ENCODE peak calls at places on chromosomes 6 and 20, in four cellular contexts. Y is HCT116, A is K562, O is GM12878. K is an unnamed sample.

GRCh38 chr6:36501686-36502085 is 45.6 kb downstream of the STK38 start:
- DNase-seq in Y (no peak), A (no peak), O (no peak), K (no peak)

GRCh38 chr20:8043687-8044278 is 24.2 kb upstream of the TMX4 start:
- DNase-seq in Y (peak), A (peak), O (no peak), K (no peak)

GRCh38 chr6:43627008-43627825 is 1.8 kb downstream of the GTPBP2 start:
- DNase-seq in Y (peak), A (peak), O (peak), K (no peak)

GRCh38 chr20:50220894-50221266 is 30.2 kb downstream of the CEBPB start:
- DNase-seq in Y (no peak), A (no peak), O (no peak), K (no peak)

GRCh38 chr20:48648482-48649051 is 179.2 kb downstream of the PREX1 start:
- DNase-seq in Y (no peak), A (no peak), O (no peak), K (no peak)

GRCh38 chr6:63764318-63764916 is 128.8 kb downstream of the PHF3 start:
- DNase-seq in Y (peak), A (peak), O (peak), K (no peak)

GRCh38 chr6:141359953-141360352 is 772.8 kb upstream of the GJE1 start:
- DNase-seq in Y (no peak), A (no peak), O (no peak), K (no peak)

GRCh38 chr20:47464380-47465101 is 37.1 kb upstream of the NCOA3 start:
- DNase-seq in Y (peak), A (no peak), O (no peak), K (no peak)

GRCh38 chr20:58649288-58650180 is 1.5 kb upstream of the STX16 start:
- DNase-seq in Y (no peak), A (no peak), O (no peak), K (no peak)

GRCh38 chr20:51934301-51935002 is 132.1 kb upstream of the SALL4 start:
- DNase-seq in Y (no peak), A (no peak), O (no peak), K (no peak)

GRCh38 chr6:39724787-39725631 is at the start of gene KIF6:
- DNase-seq in Y (no peak), A (peak), O (peak), K (peak)

GRCh38 chr6:143549630-143550268 is 38.2 kb upstream of the FUCA2 start:
- DNase-seq in Y (no peak), A (no peak), O (peak), K (no peak)

GRCh38 chr20:8255945-8256632 is 124.0 kb downstream of the PLCB1 start:
- DNase-seq in Y (no peak), A (no peak), O (no peak), K (no peak)

GRCh38 chr6:158819213-158819976 is at the start of gene EZR:
- DNase-seq in Y (peak), A (peak), O (no peak), K (peak)

GRCh38 chr6:144149558-144149893 is 791 bp upstream of the STX11 start:
- DNase-seq in Y (no peak), A (no peak), O (no peak), K (no peak)

GRCh38 chr6:31922942-31923341 is 4.6 kb upstream of the C2 start:
- DNase-seq in Y (peak), A (no peak), O (no peak), K (no peak)

GRCh38 chr6:157946053-157946617 is 35.5 kb upstream of the SYNJ2 start:
- DNase-seq in Y (no peak), A (no peak), O (no peak), K (no peak)

GRCh38 chr6:138504764-138505689 is 5.7 kb upstream of the NHSL1 start:
- DNase-seq in Y (no peak), A (no peak), O (no peak), K (no peak)

GRCh38 chr6:138508676-138508988 is 9.3 kb upstream of the NHSL1 start:
- DNase-seq in Y (no peak), A (no peak), O (no peak), K (no peak)

GRCh38 chr6:138509371-138509770 is 10.1 kb upstream of the NHSL1 start:
- DNase-seq in Y (peak), A (peak), O (no peak), K (no peak)

GRCh38 chr6:138503881-138504680 is 4.8 kb upstream of the NHSL1 start:
- DNase-seq in Y (no peak), A (no peak), O (no peak), K (no peak)

DNA sequence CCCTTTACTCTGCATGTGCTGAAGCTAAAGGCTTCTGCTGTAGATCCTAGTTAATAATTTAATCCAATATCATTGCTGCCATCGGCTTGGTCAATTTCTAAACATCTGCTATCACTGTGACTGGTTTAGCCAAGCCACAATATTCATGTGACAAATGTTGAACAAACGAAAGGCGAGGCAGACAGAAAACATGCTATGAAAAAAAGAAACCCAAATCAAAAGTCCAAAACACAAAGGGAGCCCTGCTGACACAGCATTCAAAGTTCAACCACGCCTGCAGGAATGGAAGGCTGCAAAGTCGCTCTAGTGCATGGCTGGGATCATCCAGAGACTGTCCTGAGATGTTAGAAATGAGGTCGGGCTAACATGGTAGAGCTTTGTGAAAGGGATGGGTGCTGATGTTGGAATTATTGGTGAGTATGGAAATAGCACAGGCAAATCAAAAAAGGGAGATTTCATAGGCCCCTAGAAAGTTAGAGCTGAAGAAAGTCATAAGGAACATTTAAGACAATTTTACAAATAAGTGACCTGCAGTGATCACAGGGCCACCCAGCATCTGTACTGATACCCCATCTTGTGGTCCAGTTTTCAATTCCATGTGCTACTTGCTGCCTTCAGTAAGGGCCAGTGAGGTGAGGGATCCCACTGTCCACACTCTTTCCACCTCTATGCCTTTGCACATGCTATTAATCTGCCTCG is 8.8 kb upstream of the NHSL1 start:
- DNase-seq in Y (no peak), A (no peak), O (no peak), K (no peak)
- TF ChIP-seq EGR1 in Y (no peak), A (no peak), O (no peak), K (no peak)

GRCh38 chr20:25579081-25579770 is 6.1 kb downstream of the NINL start:
- DNase-seq in Y (no peak), A (no peak), O (no peak), K (no peak)
- TF ChIP-seq EGR1 in Y (no peak), A (no peak), O (no peak), K (no peak)

GRCh38 chr6:75280131-75280855 is 4.3 kb downstream of the TMEM30A start:
- DNase-seq in Y (no peak), A (no peak), O (no peak), K (no peak)

GRCh38 chr6:75283907-75284284 is 696 bp downstream of the TMEM30A start:
- DNase-seq in Y (no peak), A (peak), O (no peak), K (no peak)

GRCh38 chr6:75284285-75285155 is at the start of gene TMEM30A:
- DNase-seq in Y (peak), A (peak), O (peak), K (peak)

GRCh38 chr6:75281643-75282042 is 2.9 kb downstream of the TMEM30A start:
- DNase-seq in Y (no peak), A (no peak), O (no peak), K (no peak)

GRCh38 chr6:75282706-75283105 is 1.9 kb downstream of the TMEM30A start:
- DNase-seq in Y (no peak), A (no peak), O (no peak), K (no peak)
- TF ChIP-seq EGR1 in Y (no peak), A (no peak), O (no peak), K (no peak)

GRCh38 chr6:110064744-110065524 is 86.8 kb downstream of the GPR6 start:
- DNase-seq in Y (no peak), A (no peak), O (no peak), K (no peak)

GRCh38 chr6:110067837-110068591 is 89.9 kb downstream of the GPR6 start:
- DNase-seq in Y (no peak), A (no peak), O (no peak), K (no peak)

GRCh38 chr6:110068592-110068967 is 90.5 kb downstream of the GPR6 start:
- DNase-seq in Y (no peak), A (no peak), O (no peak), K (no peak)

GRCh38 chr6:110066091-110066490 is 88.0 kb downstream of the GPR6 start:
- DNase-seq in Y (no peak), A (no peak), O (no peak), K (no peak)

GRCh38 chr6:110063864-110064263 is 85.8 kb downstream of the GPR6 start:
- DNase-seq in Y (no peak), A (no peak), O (no peak), K (no peak)
- TF ChIP-seq EGR1 in Y (no peak), A (no peak), O (no peak), K (no peak)

DNA sequence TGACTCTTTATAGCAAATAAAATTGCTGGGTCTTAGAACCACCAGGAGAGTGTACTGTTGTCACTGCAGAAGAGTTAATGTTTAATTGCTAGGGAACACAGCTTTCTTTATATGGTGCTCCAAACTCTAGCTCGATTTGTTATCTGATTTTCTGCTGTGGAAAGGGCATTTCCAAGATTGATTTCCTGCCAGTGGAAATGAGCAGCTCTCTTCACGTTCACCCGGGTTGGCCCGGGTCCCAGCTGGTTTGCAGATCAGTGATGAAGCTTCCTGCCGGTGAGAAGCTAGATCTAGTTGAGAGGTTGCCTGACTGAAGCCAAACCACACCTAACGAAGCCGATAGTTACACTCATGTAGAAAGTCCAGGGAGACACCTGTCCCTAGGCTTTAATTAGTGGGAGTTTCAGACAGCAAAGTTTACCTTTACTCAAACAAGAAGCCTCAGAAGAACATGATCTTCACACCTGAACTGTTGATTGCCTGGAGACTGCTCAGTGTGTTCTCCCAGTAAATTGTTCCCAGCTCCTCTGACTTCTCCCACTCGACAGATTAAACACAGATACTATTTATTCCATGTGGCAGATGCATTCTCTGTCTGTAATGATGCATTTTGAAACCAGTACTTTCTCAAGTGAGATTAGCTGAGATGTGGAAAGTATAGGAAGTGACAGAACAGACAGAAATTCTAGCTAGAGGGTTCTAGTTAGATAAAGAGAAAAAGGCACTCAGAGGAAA is 27.8 kb downstream of the PAQR8 start:
- DNase-seq in Y (peak), A (peak), O (peak), K (no peak)
- TF ChIP-seq EGR1 in Y (no peak), A (no peak), O (peak), K (no peak)

GRCh38 chr6:169097336-169098052 is 156.2 kb downstream of the THBS2 start:
- DNase-seq in Y (no peak), A (no peak), O (no peak), K (no peak)

GRCh38 chr6:169099411-169100202 is 154.0 kb downstream of the THBS2 start:
- DNase-seq in Y (peak), A (no peak), O (no peak), K (peak)

GRCh38 chr6:169101981-169102380 is 151.7 kb downstream of the THBS2 start:
- DNase-seq in Y (no peak), A (no peak), O (no peak), K (no peak)

GRCh38 chr6:169098136-169098535 is 155.5 kb downstream of the THBS2 start:
- DNase-seq in Y (no peak), A (no peak), O (no peak), K (no peak)

DNA sequence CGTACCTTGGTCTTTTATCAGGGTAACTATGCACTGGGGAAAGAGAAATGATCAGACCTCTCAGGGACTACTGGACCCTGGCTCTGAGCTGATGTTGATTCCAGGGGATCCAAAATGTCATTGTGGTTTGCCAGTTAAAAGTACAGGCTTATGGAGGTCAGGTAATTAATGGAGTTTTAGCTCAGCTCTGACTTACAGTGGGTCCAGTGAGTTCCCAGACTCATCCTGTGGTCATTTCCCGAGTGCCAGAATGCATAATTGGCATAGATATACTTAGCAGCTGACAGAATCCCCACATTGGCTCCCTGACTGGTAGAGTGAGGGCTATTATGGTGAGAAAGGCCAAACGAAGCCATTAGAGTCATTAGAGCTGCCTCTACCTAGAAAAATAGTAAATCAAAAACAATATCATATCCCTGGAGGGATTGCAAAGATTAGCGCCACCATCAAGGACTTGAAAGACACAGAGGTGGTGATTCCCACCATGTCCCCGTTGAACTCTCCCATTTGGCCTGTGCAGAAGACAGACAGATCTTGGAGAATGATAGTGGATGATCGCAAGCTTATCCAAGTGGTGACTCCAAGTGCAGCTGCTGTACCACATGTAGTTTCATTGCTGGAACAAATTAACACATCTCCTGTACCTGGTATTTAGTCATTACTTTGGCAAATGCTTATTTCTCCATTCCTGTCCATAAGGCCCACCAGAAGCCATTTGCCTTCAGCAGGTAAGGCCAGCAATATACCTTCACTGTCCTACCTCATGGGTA is 152.4 kb downstream of the THBS2 start:
- DNase-seq in Y (no peak), A (no peak), O (no peak), K (no peak)
- TF ChIP-seq EGR1 in Y (no peak), A (no peak), O (no peak), K (no peak)

DNA sequence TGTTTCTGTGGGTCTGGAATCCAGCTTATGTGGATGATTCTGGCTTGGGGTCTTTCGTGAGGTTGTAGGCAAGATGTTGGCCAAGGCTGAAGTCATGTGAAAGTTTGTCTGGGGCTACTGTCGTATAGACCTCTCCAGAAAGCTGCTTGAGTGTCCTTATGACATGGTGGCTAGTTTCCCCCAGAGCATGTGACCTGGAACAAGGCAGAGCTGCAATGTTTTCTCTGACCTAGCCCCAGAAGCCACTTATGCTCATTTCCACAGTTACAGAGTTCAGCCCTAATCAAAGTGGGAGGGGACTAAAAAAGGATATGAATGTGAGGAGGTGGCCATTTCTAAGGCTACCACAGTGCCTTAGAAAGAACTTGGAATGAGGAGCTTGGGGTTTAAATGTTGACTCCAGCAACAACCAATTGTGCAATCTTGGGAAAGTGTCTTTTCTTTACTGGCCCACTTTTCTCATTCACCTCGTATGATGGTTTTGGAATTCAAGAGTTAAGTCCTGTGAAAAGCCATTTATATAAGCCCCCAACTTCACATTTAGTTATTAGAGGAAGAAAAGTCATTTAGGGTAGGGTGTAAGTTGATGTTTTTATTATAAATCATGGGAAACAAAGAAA is 5.9 kb upstream of the ASXL1 start:
- DNase-seq in Y (no peak), A (no peak), O (no peak), K (no peak)
- TF ChIP-seq EGR1 in Y (no peak), A (no peak), O (no peak), K (no peak)

GRCh38 chr6:151683381-151683780 is 124.1 kb upstream of the ESR1 start:
- DNase-seq in Y (no peak), A (no peak), O (no peak), K (no peak)

GRCh38 chr6:151682251-151682650 is 125.2 kb upstream of the ESR1 start:
- DNase-seq in Y (no peak), A (no peak), O (no peak), K (no peak)

GRCh38 chr6:151681426-151682059 is 125.9 kb upstream of the ESR1 start:
- DNase-seq in Y (no peak), A (no peak), O (no peak), K (no peak)

GRCh38 chr6:151680846-151681425 is 126.5 kb upstream of the ESR1 start:
- DNase-seq in Y (no peak), A (no peak), O (no peak), K (no peak)

DNA sequence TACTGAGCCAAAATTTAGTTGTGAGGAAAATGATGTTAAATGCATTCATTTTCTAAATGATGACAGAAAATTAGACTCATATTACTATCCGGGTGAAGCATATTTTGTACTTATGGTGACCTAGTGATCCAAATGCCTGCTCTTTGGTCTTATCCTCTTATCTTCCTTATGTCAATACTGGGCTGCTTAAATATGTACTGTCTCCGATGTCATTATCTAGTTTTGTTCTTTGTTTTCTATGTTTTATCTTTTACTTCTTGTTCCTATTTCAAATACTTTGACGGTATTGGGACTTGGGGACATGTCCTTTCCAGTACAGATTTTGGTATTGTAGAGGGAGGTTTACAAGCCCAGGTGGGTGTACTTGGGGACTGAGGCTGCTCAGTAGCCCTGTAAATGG is 124.6 kb upstream of the ESR1 start:
- DNase-seq in Y (no peak), A (no peak), O (no peak), K (no peak)
- TF ChIP-seq EGR1 in Y (no peak), A (no peak), O (no peak), K (no peak)

K was measured in H1.